ENCODE peak calls at places on chromosomes 16 and 17, in nine cellular contexts. A, R, T, Q, W, X, B, V and S are unnamed samples.

GRCh38 chr16:8963825-8964441 is at the start of gene USP7:
- DNase-seq in A (peak; percentile 87), R (peak; percentile 78), T (peak; percentile 95), Q (peak; percentile 95), W (peak; percentile 95), X (peak; percentile 93), B (peak; percentile 98), V (peak; percentile 94), S (peak; percentile 99)

GRCh38 chr16:85136705-85137322 is 24.5 kb upstream of the CIBAR2 start:
- DNase-seq in A (peak; percentile 42), R (no peak), T (peak; percentile 84), Q (peak; percentile 83), W (peak; percentile 31), X (no peak), B (peak; percentile 74), V (peak; percentile 35), S (no peak)

GRCh38 chr16:57299719-57300386 is 15.4 kb upstream of the PLLP start:
- DNase-seq in A (peak; percentile 93), R (peak; percentile 97), T (peak; percentile 91), Q (peak; percentile 96), W (peak; percentile 83), X (peak; percentile 76), B (peak; percentile 78), V (peak; percentile 90), S (peak; percentile 80)

GRCh38 chr16:89020068-89020924 is 43.3 kb upstream of the CBFA2T3 start:
- DNase-seq in A (no peak), R (no peak), T (no peak), Q (peak; percentile 60), W (no peak), X (peak; percentile 81), B (no peak), V (no peak), S (peak; percentile 47)

GRCh38 chr16:84098939-84099338 is 17.8 kb downstream of the MBTPS1 start:
- DNase-seq in A (no peak), R (no peak), T (no peak), Q (no peak), W (no peak), X (no peak), B (no peak), V (no peak), S (no peak)

GRCh38 chr16:79607587-79607986 is 7.0 kb upstream of the MAF start:
- DNase-seq in A (no peak), R (no peak), T (no peak), Q (no peak), W (no peak), X (no peak), B (no peak), V (no peak), S (no peak)

GRCh38 chr16:88706288-88706964 is at the start of the genes CTU2 and RNF166:
- DNase-seq in A (peak; percentile 74), R (peak; percentile 91), T (peak; percentile 94), Q (peak; percentile 95), W (peak; percentile 94), X (peak; percentile 97), B (peak; percentile 99), V (peak; percentile 93), S (peak; percentile 92)

GRCh38 chr17:64349949-64350348 is 40.7 kb downstream of the PECAM1 start:
- DNase-seq in A (no peak), R (no peak), T (no peak), Q (no peak), W (no peak), X (no peak), B (no peak), V (no peak), S (no peak)

GRCh38 chr17:2178798-2179505 is 124.0 kb downstream of the HIC1 start:
- DNase-seq in A (no peak), R (no peak), T (peak; percentile 61), Q (no peak), W (no peak), X (no peak), B (no peak), V (no peak), S (no peak)

GRCh38 chr17:67281053-67281452 is 36.1 kb upstream of the HELZ start:
- DNase-seq in A (no peak), R (no peak), T (no peak), Q (no peak), W (no peak), X (no peak), B (no peak), V (no peak), S (no peak)

GRCh38 chr17:76586741-76587487 is 1.3 kb upstream of the ST6GALNAC2 start:
- DNase-seq in A (no peak), R (no peak), T (no peak), Q (no peak), W (no peak), X (no peak), B (peak; percentile 65), V (no peak), S (no peak)

GRCh38 chr17:43360376-43360738 is 38.4 kb upstream of the ARL4D start:
- DNase-seq in A (peak; percentile 67), R (peak; percentile 69), T (no peak), Q (peak; percentile 88), W (peak; percentile 59), X (no peak), B (peak; percentile 44), V (peak; percentile 72), S (no peak)

GRCh38 chr17:57597531-57598453 is 147.3 kb downstream of the CCDC182 start:
- DNase-seq in A (peak; percentile 80), R (peak; percentile 86), T (peak; percentile 77), Q (no peak), W (peak; percentile 76), X (peak; percentile 61), B (peak; percentile 82), V (peak; percentile 73), S (no peak)

GRCh38 chr17:57599271-57600045 is 145.6 kb downstream of the CCDC182 start:
- DNase-seq in A (no peak), R (no peak), T (no peak), Q (no peak), W (no peak), X (no peak), B (no peak), V (no peak), S (no peak)

GRCh38 chr16:65111306-65111705 is 10.6 kb downstream of the CDH11 start:
- DNase-seq in A (no peak), R (no peak), T (no peak), Q (no peak), W (no peak), X (no peak), B (peak; percentile 19), V (peak; percentile 67), S (no peak)

GRCh38 chr17:43902190-43902589 is 5.1 kb downstream of the MPP2 start:
- DNase-seq in A (no peak), R (no peak), T (no peak), Q (no peak), W (no peak), X (no peak), B (no peak), V (no peak), S (no peak)

GRCh38 chr17:49359990-49360795 is 1.9 kb downstream of the ZNF652 start:
- DNase-seq in A (no peak), R (no peak), T (no peak), Q (no peak), W (no peak), X (no peak), B (no peak), V (no peak), S (no peak)

GRCh38 chr16:89704281-89704680 is 2.8 kb upstream of the SPATA2L start:
- DNase-seq in A (no peak), R (no peak), T (no peak), Q (no peak), W (no peak), X (no peak), B (no peak), V (no peak), S (no peak)

GRCh38 chr17:37101306-37101705 is 152.6 kb downstream of the AATF start:
- DNase-seq in A (no peak), R (no peak), T (no peak), Q (no peak), W (no peak), X (no peak), B (no peak), V (no peak), S (no peak)

GRCh38 chr17:80479246-80479566 is 2.8 kb upstream of the NPTX1 start:
- DNase-seq in A (no peak), R (no peak), T (no peak), Q (no peak), W (no peak), X (no peak), B (no peak), V (no peak), S (no peak)

GRCh38 chr17:4130715-4131114 is 12.1 kb downstream of the ZZEF1 start:
- DNase-seq in A (peak; percentile 28), R (no peak), T (no peak), Q (peak; percentile 64), W (no peak), X (peak; percentile 16), B (no peak), V (peak; percentile 53), S (peak; percentile 44)
- H3K27ac ChIP-seq in A (peak overlapping the region; percentile 66), R (no peak overlapping the region), T (no peak overlapping the region), Q (no peak overlapping the region), W (peak overlapping the region; percentile 73), X (peak overlapping the region; percentile 46), B (no peak overlapping the region), V (peak overlapping the region; percentile 64), S (peak overlapping the region; percentile 57)

DNA sequence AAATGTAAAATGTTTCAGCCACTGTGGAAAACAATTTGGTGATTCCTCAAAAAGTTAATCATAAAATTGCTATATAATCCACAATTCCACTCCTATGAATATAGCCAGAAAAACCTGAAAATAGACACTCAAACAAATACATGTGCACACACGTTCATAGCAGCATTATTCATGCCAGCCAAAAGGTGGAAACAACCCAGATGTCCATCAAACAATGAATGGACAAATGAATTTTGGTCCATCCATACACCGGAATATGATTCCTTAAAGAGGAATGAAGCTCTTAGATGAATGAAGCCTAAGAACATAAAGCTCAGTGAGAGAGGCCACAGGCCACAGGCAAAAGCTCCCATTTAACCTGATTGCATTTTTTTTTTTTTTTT is 114.6 kb upstream of the TNRC6C start:
- DNase-seq in A (no peak), R (no peak), T (no peak), Q (no peak), W (no peak), X (no peak), B (no peak), V (no peak), S (no peak)
- TF ChIP-seq EP300 in A (no peak), R (no peak), T (no peak), Q (no peak), W (no peak), X (no peak), B (no peak), V (no peak), S (no peak)

DNA sequence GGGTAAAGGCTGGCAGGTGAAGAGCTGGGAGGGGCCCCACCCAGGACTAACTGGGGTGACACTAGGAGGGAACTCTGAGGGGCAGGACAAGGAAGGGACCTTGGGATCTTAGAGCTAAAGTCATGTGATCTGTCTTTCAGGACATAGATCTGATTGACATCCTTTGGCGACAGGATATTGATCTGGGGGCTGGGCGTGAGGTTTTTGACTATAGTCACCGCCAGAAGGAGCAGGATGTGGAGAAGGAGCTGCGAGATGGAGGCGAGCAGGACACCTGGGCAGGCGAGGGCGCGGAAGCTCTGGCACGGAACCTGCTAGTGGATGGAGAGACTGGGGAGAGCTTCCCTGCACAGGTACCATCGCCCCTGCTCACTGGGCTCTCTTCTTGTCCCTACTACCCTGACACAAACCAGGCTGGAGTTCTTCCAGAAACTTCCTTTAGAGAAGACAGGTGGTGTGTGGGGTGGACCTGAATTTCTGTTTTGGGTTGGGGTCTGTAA is 8.1 kb downstream of the NFE2L1 start:
- DNase-seq in A (no peak), R (no peak), T (no peak), Q (no peak), W (no peak), X (no peak), B (no peak), V (no peak), S (no peak)
- H3K4me3 ChIP-seq in A (no peak overlapping the region), R (no peak overlapping the region), T (no peak overlapping the region), Q (no peak overlapping the region), W (no peak overlapping the region), X (no peak overlapping the region), B (no peak overlapping the region), V (no peak overlapping the region), S (no peak overlapping the region)

GRCh38 chr16:2857451-2858244 is at the start of gene PRSS22:
- DNase-seq in A (no peak), R (no peak), T (no peak), Q (no peak), W (peak; percentile 87), X (no peak), B (peak; percentile 49), V (peak; percentile 75), S (peak; percentile 77)
- H3K27ac ChIP-seq in A (no peak within 1 kb of the TSS), R (peak within 1 kb of the TSS; percentile 50), T (no peak within 1 kb of the TSS), Q (no peak within 1 kb of the TSS), W (peak within 1 kb of the TSS; percentile 87), X (no peak within 1 kb of the TSS), B (no peak within 1 kb of the TSS), V (peak within 1 kb of the TSS; percentile 53), S (peak within 1 kb of the TSS; percentile 80)